ENCODE peak calls at places on chromosomes 4 and X, in six cellular contexts. H, A, B, C, N and L are unnamed samples.

GRCh38 chr4:151153585-151153984 is 54.2 kb downstream of the RPS3A start:
- DNase-seq in H (no peak), A (no peak), B (no peak), C (no peak), N (no peak), L (no peak)

GRCh38 chrX:38358274-38358673 is 5.9 kb downstream of the OTC start:
- DNase-seq in H (no peak), A (no peak), B (no peak), C (no peak), N (no peak), L (no peak)

GRCh38 chr4:30245140-30245539 is 475.0 kb upstream of the PCDH7 start:
- DNase-seq in H (no peak), A (no peak), B (no peak), C (no peak), N (no peak), L (no peak)

GRCh38 chrX:46643636-46644035 is 70.1 kb downstream of the CHST7 start:
- DNase-seq in H (no peak), A (no peak), B (no peak), C (no peak), N (no peak), L (no peak)

GRCh38 chr4:140756292-140757219 is at the start of gene TBC1D9:
- DNase-seq in H (no peak), A (peak), B (peak), C (peak), N (peak), L (peak)

GRCh38 chr4:6493668-6494304 is 21.4 kb upstream of the PPP2R2C start:
- DNase-seq in H (no peak), A (no peak), B (no peak), C (no peak), N (no peak), L (no peak)

GRCh38 chrX:34341258-34341657 is 209.1 kb upstream of the FAM47A start:
- DNase-seq in H (no peak), A (no peak), B (no peak), C (peak), N (no peak), L (no peak)

GRCh38 chr4:15238720-15239119 is 189.1 kb upstream of the C1QTNF7 start:
- DNase-seq in H (no peak), A (peak), B (no peak), C (peak), N (no peak), L (no peak)

GRCh38 chr4:147943159-147943638 is 211.3 kb downstream of the ARHGAP10 start:
- DNase-seq in H (no peak), A (no peak), B (no peak), C (no peak), N (no peak), L (no peak)

GRCh38 chrX:53456254-53456653 is 22.1 kb upstream of the HSD17B10 start:
- DNase-seq in H (no peak), A (no peak), B (peak), C (no peak), N (peak), L (no peak)

GRCh38 chrX:140913802-140914501 is 88.4 kb upstream of the SPANXB1 start:
- DNase-seq in H (no peak), A (no peak), B (no peak), C (no peak), N (no peak), L (no peak)

GRCh38 chr4:52051615-52052474 is 741 bp downstream of the SPATA18 start:
- DNase-seq in H (no peak), A (peak), B (no peak), C (peak), N (peak), L (no peak)

GRCh38 chrX:45710081-45710801 is 509.6 kb upstream of the DIPK2B start:
- DNase-seq in H (no peak), A (peak), B (peak), C (peak), N (peak), L (no peak)

GRCh38 chr4:103207673-103208072 is 9.5 kb upstream of the CENPE start:
- DNase-seq in H (no peak), A (no peak), B (no peak), C (no peak), N (no peak), L (no peak)

GRCh38 chrX:119895843-119896326 is at the start of gene AKAP14:
- DNase-seq in H (no peak), A (no peak), B (no peak), C (no peak), N (no peak), L (no peak)